ENCODE peak calls at places on chromosomes 2 and 18, in six cellular contexts. W, A, K, C, N and R are unnamed samples. For H3K9me2, the result is how much of the 10 kb centered on the place peaks cover.

GRCh38 chr2:109369671-109370191 is 240.7 kb downstream of the SH3RF3 start:
- DNase-seq in K (no peak), A (no peak), C (no peak), N (no peak), W (no peak), R (no peak)

GRCh38 chr18:39521164-39521563 is 1955.6 kb upstream of the CELF4 start:
- DNase-seq in C (no peak), N (no peak), W (no peak), K (no peak), A (no peak), R (no peak)

GRCh38 chr2:43792653-43793052 is 18.8 kb downstream of the DYNC2LI1 start:
- DNase-seq in W (no peak), C (no peak), A (no peak), N (no peak), K (no peak), R (no peak)

GRCh38 chr2:119826370-119826961 is 66.7 kb downstream of the PTPN4 start:
- DNase-seq in K (peak), A (peak), C (peak), N (no peak), W (peak), R (peak)

GRCh38 chr2:134539946-134540345 is 178.9 kb downstream of the TMEM163 start:
- DNase-seq in A (no peak), W (no peak), C (no peak), K (no peak), N (no peak), R (no peak)

GRCh38 chr2:36485521-36485920 is 112.4 kb downstream of the FEZ2 start:
- DNase-seq in A (no peak), C (peak), N (no peak), W (no peak), K (no peak), R (peak)

GRCh38 chr2:233814063-233814435 is 35.9 kb downstream of the MROH2A start:
- DNase-seq in C (no peak), A (no peak), K (peak), N (peak), W (no peak), R (no peak)

GRCh38 chr2:203814661-203815540 is 52.7 kb upstream of the CTLA4 start:
- DNase-seq in C (peak), W (peak), N (peak), K (peak), A (peak), R (peak)

GRCh38 chr2:210540471-210541257 is 15.7 kb upstream of the CPS1 start:
- DNase-seq in W (no peak), N (no peak), C (no peak), K (peak), A (no peak), R (peak)

GRCh38 chr2:202965810-202966454 is 48.7 kb upstream of the NBEAL1 start:
- DNase-seq in W (peak), N (peak), C (peak), A (peak), K (peak), R (peak)

GRCh38 chr2:28047698-28048097 is 157.2 kb downstream of the BABAM2 start:
- DNase-seq in W (no peak), N (no peak), K (no peak), C (peak), A (no peak), R (peak)

GRCh38 chr2:939936-940620 is 10.6 kb upstream of the SNTG2 start:
- DNase-seq in C (no peak), K (no peak), A (no peak), N (no peak), W (no peak), R (peak)

GRCh38 chr18:23626451-23627279 is 36.0 kb downstream of the ANKRD29 start:
- DNase-seq in K (no peak), C (peak), A (no peak), N (no peak), W (no peak), R (peak)

GRCh38 chr2:78397198-78397597 is 628.3 kb upstream of the REG3G start:
- DNase-seq in W (no peak), C (no peak), A (no peak), N (no peak), K (peak), R (no peak)

GRCh38 chr2:111219285-111219684 is 98.6 kb downstream of the BCL2L11 start:
- DNase-seq in W (no peak), N (no peak), A (no peak), C (no peak), K (peak), R (no peak)

GRCh38 chr2:238722883-238723282 is 125.0 kb upstream of the TWIST2 start:
- DNase-seq in K (no peak), N (no peak), C (no peak), A (no peak), W (no peak), R (no peak)

GRCh38 chr2:46562451-46562841 is 83.1 kb downstream of the TMEM247 start:
- DNase-seq in K (no peak), A (peak), N (no peak), C (no peak), W (no peak), R (no peak)

GRCh38 chr2:42624047-42624446 is 55.6 kb downstream of the MTA3 start:
- DNase-seq in W (no peak), N (no peak), A (no peak), K (no peak), C (no peak), R (no peak)

GRCh38 chr2:128693630-128694029 is 375.0 kb upstream of the HS6ST1 start:
- DNase-seq in N (no peak), C (no peak), K (no peak), A (no peak), W (no peak), R (no peak)

GRCh38 chr2:176334729-176335128 is 65.5 kb downstream of the MTX2 start:
- DNase-seq in C (no peak), A (no peak), N (no peak), K (no peak), W (no peak), R (no peak)

GRCh38 chr2:144625216-144626010 is 105.5 kb upstream of the ZEB2 start:
- DNase-seq in N (no peak), A (no peak), K (no peak), C (peak), W (no peak), R (no peak)

GRCh38 chr2:144628566-144628965 is 108.6 kb upstream of the ZEB2 start:
- DNase-seq in C (peak), A (no peak), K (no peak), W (no peak), N (no peak), R (no peak)

GRCh38 chr2:144624451-144624850 is 104.5 kb upstream of the ZEB2 start:
- DNase-seq in W (no peak), A (no peak), C (no peak), N (no peak), K (no peak), R (no peak)

GRCh38 chr2:144630459-144631215 is 110.7 kb upstream of the ZEB2 start:
- DNase-seq in W (no peak), K (no peak), N (no peak), A (peak), C (peak), R (no peak)

DNA sequence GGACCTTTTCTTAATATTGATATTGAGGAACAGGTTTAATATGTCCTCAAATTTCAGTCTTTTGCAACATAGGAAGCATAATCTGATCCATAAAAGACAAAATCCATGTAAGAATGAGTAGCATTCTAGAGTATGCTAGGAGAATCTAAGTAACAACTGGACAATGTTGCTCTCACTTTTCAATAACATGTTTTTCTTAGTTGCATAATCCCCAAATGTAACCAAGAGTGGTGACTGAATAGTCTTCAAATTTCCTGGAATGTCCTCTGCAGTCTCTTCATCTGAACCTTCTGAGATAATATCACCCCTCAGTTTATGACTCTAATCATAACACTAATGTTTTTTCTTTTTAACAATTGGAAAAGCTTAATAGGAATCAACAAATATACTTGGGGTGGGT is 110.0 kb upstream of the ZEB2 start:
- DNase-seq in C (no peak), N (no peak), A (no peak), K (no peak), W (no peak), R (peak)
- H3K9me2 ChIP-seq in C (under half), N (under half), A (under half), K (under half), W (under half), R (under half)

GRCh38 chr18:63319383-63320040 is at the start of gene BCL2:
- DNase-seq in A (peak), C (peak), N (no peak), W (peak), K (peak), R (peak)
- TF ChIP-seq EZH2 in A (no peak), C (no peak), N (no peak), W (no peak), K (no peak), R (no peak)

DNA sequence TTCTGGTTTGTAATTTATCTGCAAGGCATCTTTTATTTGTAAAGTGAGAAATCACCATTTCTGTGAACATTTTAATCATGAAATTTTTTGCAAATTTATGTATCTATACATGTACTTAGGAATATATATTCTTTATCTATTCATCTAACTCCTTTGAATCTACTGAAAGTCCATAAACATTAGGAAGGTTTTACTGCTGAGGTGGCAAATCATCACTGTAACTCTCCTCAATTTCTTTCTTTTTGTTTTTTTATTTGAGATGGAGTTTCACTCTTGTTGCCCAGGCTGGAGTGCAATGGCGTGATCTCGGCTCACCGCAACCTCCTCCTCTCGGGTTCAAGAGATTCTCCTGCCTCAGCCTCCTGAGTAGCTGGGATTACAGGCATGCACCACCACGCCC is 296.3 kb downstream of the AGPS start:
- DNase-seq in N (no peak), W (no peak), K (no peak), A (no peak), C (no peak), R (no peak)
- H3K9me2 ChIP-seq in N (under half), W (under half), K (under half), A (under half), C (under half), R (under half)

GRCh38 chr2:223003191-223003590 is 48.8 kb upstream of the KCNE4 start:
- DNase-seq in C (no peak), K (no peak), A (no peak), N (no peak), W (no peak), R (no peak)
- TF ChIP-seq EZH2 in C (no peak), K (no peak), A (no peak), N (no peak), W (no peak), R (no peak)

DNA sequence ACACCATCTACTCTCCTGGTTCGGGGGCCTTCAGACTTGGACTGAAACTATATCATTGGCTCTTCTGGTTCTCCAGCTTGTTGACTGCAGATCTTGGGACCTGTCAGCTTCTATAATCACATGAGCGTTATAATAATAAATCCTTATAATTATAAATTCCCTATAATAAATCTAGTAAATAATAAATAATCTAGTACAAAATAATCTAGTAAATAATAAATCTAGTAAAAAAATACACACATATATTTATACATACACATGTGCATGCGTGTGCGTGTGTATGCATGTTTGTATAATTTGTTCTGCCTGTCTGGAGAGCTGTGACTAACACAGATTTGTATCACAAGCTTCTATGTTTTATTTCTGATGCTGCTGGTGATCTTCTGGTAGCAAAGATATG is 40.8 kb downstream of the KATNAL2 start:
- DNase-seq in K (no peak), N (no peak), C (no peak), W (no peak), A (no peak), R (no peak)
- H3K9me2 ChIP-seq in K (under half), N (under half), C (under half), W (under half), A (under half), R (under half)

GRCh38 chr2:178008636-178009289 is 63.8 kb downstream of the PDE11A start:
- DNase-seq in A (no peak), C (no peak), W (peak), N (no peak), K (peak), R (peak)
- TF ChIP-seq EZH2 in A (no peak), C (no peak), W (no peak), N (no peak), K (no peak), R (no peak)